ENCODE peak calls at places on chromosome 12, in eight cellular contexts. I, Y, E, S, P, Q, O and R are unnamed samples.

GRCh38 chr12:48263617-48264016 is 60.5 kb upstream of the OR10AD1 start:
- DNase-seq in O (no peak), P (no peak), E (no peak), S (no peak), Q (no peak), Y (no peak), I (no peak), R (no peak)

GRCh38 chr12:51911307-51911706 is 4.0 kb downstream of the ACVRL1 start:
- DNase-seq in E (no peak), O (no peak), Y (no peak), Q (no peak), P (no peak), S (no peak), I (no peak), R (no peak)

GRCh38 chr12:132279184-132279889 is 50.1 kb downstream of the GALNT9 start:
- DNase-seq in Y (no peak), S (no peak), I (peak; percentile 11), Q (peak; percentile 94), P (peak; percentile 48), O (no peak), E (no peak), R (peak; percentile 46)

GRCh38 chr12:113684053-113684907 is 212.6 kb upstream of the LHX5 start:
- DNase-seq in Y (no peak), I (no peak), P (no peak), O (peak; percentile 6), Q (no peak), E (no peak), S (no peak), R (no peak)

GRCh38 chr12:53999596-54000104 is 311 bp upstream of the HOXC9 start:
- DNase-seq in S (no peak), O (peak; percentile 61), P (no peak), E (no peak), I (peak; percentile 75), Y (no peak), Q (peak; percentile 64), R (peak; percentile 32)

GRCh38 chr12:1978078-1978477 is 26.2 kb downstream of the DCP1B start:
- DNase-seq in S (no peak), P (no peak), E (no peak), O (no peak), Y (no peak), I (no peak), Q (no peak), R (peak; percentile 11)

GRCh38 chr12:7501031-7501585 is 2.5 kb downstream of the CD163 start:
- DNase-seq in Q (no peak), P (no peak), E (no peak), I (no peak), Y (no peak), O (peak; percentile 27), S (no peak), R (no peak)

GRCh38 chr12:132400011-132400641 is 70.7 kb upstream of the GALNT9 start:
- DNase-seq in O (no peak), Q (no peak), E (peak; percentile 36), S (no peak), Y (no peak), P (no peak), I (no peak), R (no peak)

GRCh38 chr12:104064842-104065441 is 611 bp downstream of the HCFC2 start:
- DNase-seq in S (no peak), P (no peak), Y (no peak), E (peak; percentile 15), I (peak; percentile 20), Q (no peak), O (no peak), R (peak; percentile 16)

GRCh38 chr12:57235012-57235727 is 5.7 kb downstream of the SHMT2 start:
- DNase-seq in I (peak; percentile 53), S (no peak), O (no peak), Y (no peak), E (no peak), P (no peak), Q (no peak), R (peak; percentile 95)

GRCh38 chr12:28278499-28278898 is 88.2 kb downstream of the CCDC91 start:
- DNase-seq in Q (no peak), P (no peak), Y (no peak), I (no peak), E (no peak), S (no peak), O (no peak), R (no peak)

GRCh38 chr12:90987520-90987919 is 17.3 kb downstream of the EPYC start:
- DNase-seq in O (no peak), E (no peak), Q (no peak), S (no peak), I (no peak), P (no peak), Y (no peak), R (no peak)

GRCh38 chr12:58920102-58920955 is at the start of gene LRIG3:
- DNase-seq in P (no peak), Y (no peak), S (peak; percentile 64), I (peak; percentile 91), Q (peak; percentile 15), O (peak; percentile 71), E (peak; percentile 83), R (peak; percentile 91)